ENCODE peak calls at places on chromosomes 3 and 15, in five cellular contexts. D is Panc1, T is A549, S is HCT116, E is K562. R is an unnamed sample.

GRCh38 chr3:180383332-180384020 is 218.5 kb upstream of the TTC14 start:
- DNase-seq in E (no peak), T (no peak), D (no peak), S (no peak), R (peak)

GRCh38 chr15:24017470-24017869 is 330.4 kb upstream of the NDN start:
- DNase-seq in S (no peak), T (no peak), E (no peak), D (no peak), R (no peak)

GRCh38 chr15:52464478-52464877 is 64.2 kb downstream of the MYO5A start:
- DNase-seq in E (no peak), D (no peak), S (no peak), T (no peak), R (no peak)

GRCh38 chr3:188188911-188189310 is 35.0 kb downstream of the LPP start:
- DNase-seq in S (no peak), T (no peak), E (no peak), D (no peak), R (no peak)

GRCh38 chr3:122258757-122259371 is 66.2 kb upstream of the CSTA start:
- DNase-seq in T (peak), D (peak), S (peak), E (peak), R (no peak)

GRCh38 chr15:89912145-89912673 is 543 bp downstream of the ARPIN start:
- DNase-seq in T (peak), S (no peak), E (no peak), D (no peak), R (no peak)

GRCh38 chr3:63142681-63143080 is 135.4 kb upstream of the SYNPR start:
- DNase-seq in E (no peak), T (no peak), S (no peak), D (no peak), R (no peak)

GRCh38 chr15:73753250-73754130 is at the start of gene INSYN1:
- DNase-seq in D (no peak), S (no peak), T (peak), E (no peak), R (no peak)

GRCh38 chr3:141432904-141433303 is 53.9 kb upstream of the RASA2 start:
- DNase-seq in D (no peak), T (no peak), S (no peak), E (no peak), R (no peak)

GRCh38 chr15:88513195-88513594 is 33.3 kb downstream of the DET1 start:
- DNase-seq in D (no peak), S (no peak), T (no peak), E (no peak), R (no peak)

GRCh38 chr3:46628980-46629379 is 16.7 kb downstream of the FAM240A start:
- DNase-seq in D (no peak), S (no peak), T (no peak), E (no peak), R (no peak)

DNA sequence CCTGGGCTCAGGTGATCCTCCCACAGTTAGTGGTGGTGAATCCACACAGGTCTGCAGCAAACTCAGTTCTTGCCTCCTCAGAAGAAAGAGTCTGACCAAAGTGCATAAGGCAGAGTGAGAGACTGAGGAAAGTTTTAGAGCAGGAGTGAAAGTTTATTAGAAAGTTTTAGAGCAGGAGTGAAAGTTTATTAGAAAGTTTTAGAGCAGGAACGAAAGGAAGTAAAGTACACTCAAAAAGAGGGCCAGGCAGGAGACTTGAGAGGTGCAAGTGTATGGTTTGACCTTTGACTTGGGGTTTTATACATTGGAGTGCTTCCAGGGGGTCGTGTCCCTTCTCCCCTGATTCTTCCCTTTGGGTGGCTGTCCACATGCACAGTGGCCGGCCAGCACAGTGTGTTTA is 84.2 kb downstream of the LSM3 start:
- DNase-seq in D (no peak), T (no peak), E (no peak), S (no peak), R (no peak)
- TF ChIP-seq REST in D (no peak), T (no peak), E (no peak), S (no peak), R (no peak)

GRCh38 chr3:71955549-71956373 is 170.8 kb upstream of the PROK2 start:
- DNase-seq in E (peak), T (peak), S (peak), D (peak), R (no peak)
- TF ChIP-seq CTCF in E (peak), T (peak), S (peak), D (peak), R (peak)

DNA sequence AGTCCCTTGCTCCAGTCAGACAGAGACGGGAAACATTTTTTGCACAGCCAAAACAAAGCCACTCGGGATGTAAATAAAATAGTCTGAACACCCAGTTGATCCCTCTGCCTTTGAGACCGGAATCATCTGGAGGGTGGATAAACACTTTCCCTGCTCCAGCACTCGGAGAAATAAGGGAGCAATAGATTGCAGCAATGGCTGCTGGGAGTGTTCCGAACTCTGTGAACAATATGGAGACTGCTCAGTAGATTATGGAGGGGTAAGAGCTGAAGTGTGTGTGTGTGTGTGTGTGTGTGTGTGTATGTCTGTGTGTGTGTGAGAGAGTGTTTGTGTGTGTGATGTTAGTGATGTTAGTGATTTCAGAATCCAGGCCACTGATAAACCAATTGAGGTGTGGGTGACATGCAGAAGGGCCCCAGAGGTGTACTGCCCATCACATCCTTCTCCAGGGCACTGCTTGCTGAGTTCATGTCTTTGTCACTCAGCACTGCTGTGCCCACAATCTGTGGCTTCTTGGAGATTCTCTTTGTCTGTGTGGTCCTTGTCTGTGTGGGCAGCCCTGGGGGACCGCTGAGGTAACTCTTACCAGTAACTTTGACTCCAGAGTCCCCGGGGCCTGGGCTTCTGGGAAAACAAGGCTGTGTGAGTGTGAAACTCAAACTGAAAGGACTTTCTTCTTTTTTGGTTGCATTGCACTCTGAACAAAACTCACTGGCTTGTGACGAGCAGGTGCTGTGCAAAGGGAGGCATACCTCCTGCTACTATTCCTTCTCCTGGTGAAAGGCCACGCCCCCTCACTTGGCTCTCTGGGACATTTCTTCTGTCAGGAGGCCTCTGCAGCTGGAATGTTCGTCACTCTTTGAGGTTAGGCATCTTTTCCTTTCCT is 23.0 kb downstream of the CRYGS start:
- DNase-seq in E (no peak), D (no peak), T (no peak), S (no peak), R (no peak)
- TF ChIP-seq REST in E (no peak), D (no peak), T (no peak), S (no peak), R (no peak)

GRCh38 chr15:56243774-56244236 is at the start of gene RFX7:
- DNase-seq in S (no peak), D (no peak), E (peak), T (peak), R (no peak)
- TF ChIP-seq CTCF in S (no peak), D (peak), E (no peak), T (no peak), R (no peak)

GRCh38 chr3:39763390-39763789 is 46.0 kb upstream of the MYRIP start:
- DNase-seq in D (no peak), T (no peak), E (no peak), S (no peak), R (no peak)
- TF ChIP-seq REST in D (no peak), T (no peak), E (no peak), S (no peak), R (no peak)

DNA sequence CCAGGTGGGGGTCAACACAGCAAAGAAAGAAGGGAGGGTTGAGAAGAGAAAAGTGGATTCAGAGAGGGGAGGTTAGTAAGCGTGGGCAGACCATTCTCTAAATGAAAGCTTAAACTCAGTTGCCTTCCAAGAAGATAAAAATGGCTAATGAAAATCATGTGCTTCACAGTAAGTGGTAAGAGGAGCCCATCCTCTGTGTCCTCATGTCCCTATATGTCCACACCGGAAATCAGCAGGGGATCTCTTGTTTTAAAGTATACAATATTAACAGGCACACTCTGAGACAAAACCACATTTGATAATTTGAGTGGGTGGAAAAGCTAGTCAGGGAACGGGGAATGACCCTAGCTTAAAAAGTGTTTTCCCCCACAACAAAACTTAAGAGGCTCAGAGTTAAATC is 4.4 kb upstream of the FOXP1 start:
- DNase-seq in D (no peak), S (no peak), T (no peak), E (no peak), R (no peak)
- TF ChIP-seq CTCF in D (no peak), S (no peak), T (no peak), E (no peak), R (no peak)

GRCh38 chr15:71226536-71227455 is 111.5 kb downstream of the THSD4 start:
- DNase-seq in E (no peak), D (no peak), T (no peak), S (no peak), R (no peak)
- TF ChIP-seq REST in E (no peak), D (no peak), T (no peak), S (no peak), R (no peak)

R was measured in HL-60.